ENCODE peak calls at places on chromosomes 4 and X, in seven cellular contexts. One of them, this sample, is unnamed.

GRCh38 chr4:15400911-15401671 is 26.7 kb upstream of the C1QTNF7 start:
- DNase-seq in fibroblast of mammary gland: peak; percentile 64
- DNase-seq in left lung: peak; percentile 84
- DNase-seq in IMR-90: peak; percentile 65
- DNase-seq in fibroblast of pulmonary artery: peak; percentile 90
- DNase-seq in K562: no peak
- DNase-seq in brain microvascular endothelial cell: peak; percentile 61
- DNase-seq in this sample: no peak

GRCh38 chr4:176988226-176988625 is 195.5 kb upstream of the VEGFC start:
- DNase-seq in fibroblast of pulmonary artery: peak; percentile 93
- DNase-seq in brain microvascular endothelial cell: peak; percentile 93
- DNase-seq in left lung: no peak
- DNase-seq in IMR-90: peak; percentile 99
- DNase-seq in K562: no peak
- DNase-seq in fibroblast of mammary gland: peak; percentile 98
- DNase-seq in this sample: no peak

GRCh38 chrX:71629467-71629866 is 11.2 kb upstream of the CXCR3 start:
- DNase-seq in fibroblast of mammary gland: no peak
- DNase-seq in fibroblast of pulmonary artery: no peak
- DNase-seq in K562: no peak
- DNase-seq in IMR-90: no peak
- DNase-seq in left lung: no peak
- DNase-seq in brain microvascular endothelial cell: no peak
- DNase-seq in this sample: no peak

GRCh38 chr4:150021483-150021882 is 56.8 kb upstream of the DCLK2 start:
- DNase-seq in fibroblast of pulmonary artery: no peak
- DNase-seq in K562: no peak
- DNase-seq in left lung: no peak
- DNase-seq in brain microvascular endothelial cell: no peak
- DNase-seq in IMR-90: no peak
- DNase-seq in fibroblast of mammary gland: no peak
- DNase-seq in this sample: no peak

GRCh38 chr4:53923921-53924320 is 140.5 kb downstream of the CHIC2 start:
- DNase-seq in K562: no peak
- DNase-seq in left lung: no peak
- DNase-seq in brain microvascular endothelial cell: no peak
- DNase-seq in fibroblast of pulmonary artery: no peak
- DNase-seq in IMR-90: no peak
- DNase-seq in fibroblast of mammary gland: no peak
- DNase-seq in this sample: no peak

GRCh38 chr4:56434599-56435000 is 815 bp downstream of the PPAT start:
- DNase-seq in fibroblast of pulmonary artery: peak; percentile 70
- DNase-seq in IMR-90: peak; percentile 58
- DNase-seq in left lung: no peak
- DNase-seq in fibroblast of mammary gland: peak; percentile 58
- DNase-seq in brain microvascular endothelial cell: peak; percentile 66
- DNase-seq in K562: no peak
- DNase-seq in this sample: no peak

GRCh38 chr4:74608151-74608949 is 163.4 kb downstream of the AREG start:
- DNase-seq in brain microvascular endothelial cell: no peak
- DNase-seq in K562: no peak
- DNase-seq in left lung: no peak
- DNase-seq in IMR-90: peak; percentile 61
- DNase-seq in fibroblast of pulmonary artery: peak; percentile 69
- DNase-seq in fibroblast of mammary gland: peak; percentile 82
- DNase-seq in this sample: no peak

GRCh38 chr4:48085821-48086602 is 48.0 kb downstream of the TXK start:
- DNase-seq in fibroblast of mammary gland: no peak
- DNase-seq in fibroblast of pulmonary artery: no peak
- DNase-seq in K562: no peak
- DNase-seq in IMR-90: no peak
- DNase-seq in brain microvascular endothelial cell: no peak
- DNase-seq in left lung: no peak
- DNase-seq in this sample: no peak

GRCh38 chr4:83013931-83014330 is 3.3 kb upstream of the LIN54 start:
- DNase-seq in fibroblast of mammary gland: no peak
- DNase-seq in left lung: no peak
- DNase-seq in brain microvascular endothelial cell: no peak
- DNase-seq in IMR-90: no peak
- DNase-seq in fibroblast of pulmonary artery: no peak
- DNase-seq in K562: no peak
- DNase-seq in this sample: no peak

GRCh38 chr4:183659919-183660318 is 826 bp downstream of the TRAPPC11 start:
- DNase-seq in brain microvascular endothelial cell: no peak
- DNase-seq in fibroblast of mammary gland: no peak
- DNase-seq in K562: no peak
- DNase-seq in left lung: no peak
- DNase-seq in IMR-90: peak; percentile 7
- DNase-seq in fibroblast of pulmonary artery: no peak
- DNase-seq in this sample: no peak

GRCh38 chr4:132526652-132527051 is 622.4 kb upstream of the PCDH10 start:
- DNase-seq in K562: no peak
- DNase-seq in left lung: no peak
- DNase-seq in fibroblast of pulmonary artery: no peak
- DNase-seq in brain microvascular endothelial cell: no peak
- DNase-seq in fibroblast of mammary gland: no peak
- DNase-seq in IMR-90: no peak
- DNase-seq in this sample: no peak

GRCh38 chr4:73869130-73870055 is at the start of gene CXCL1:
- DNase-seq in fibroblast of pulmonary artery: peak; percentile 73
- DNase-seq in left lung: peak; percentile 89
- DNase-seq in IMR-90: no peak
- DNase-seq in brain microvascular endothelial cell: no peak
- DNase-seq in K562: peak; percentile 48
- DNase-seq in fibroblast of mammary gland: no peak
- DNase-seq in this sample: peak; percentile 89

GRCh38 chr4:2469192-2469984 is 482 bp downstream of the RNF4 start:
- DNase-seq in IMR-90: peak; percentile 25
- DNase-seq in left lung: peak; percentile 89
- DNase-seq in brain microvascular endothelial cell: no peak
- DNase-seq in fibroblast of mammary gland: peak; percentile 27
- DNase-seq in fibroblast of pulmonary artery: no peak
- DNase-seq in K562: peak; percentile 81
- DNase-seq in this sample: no peak

DNA sequence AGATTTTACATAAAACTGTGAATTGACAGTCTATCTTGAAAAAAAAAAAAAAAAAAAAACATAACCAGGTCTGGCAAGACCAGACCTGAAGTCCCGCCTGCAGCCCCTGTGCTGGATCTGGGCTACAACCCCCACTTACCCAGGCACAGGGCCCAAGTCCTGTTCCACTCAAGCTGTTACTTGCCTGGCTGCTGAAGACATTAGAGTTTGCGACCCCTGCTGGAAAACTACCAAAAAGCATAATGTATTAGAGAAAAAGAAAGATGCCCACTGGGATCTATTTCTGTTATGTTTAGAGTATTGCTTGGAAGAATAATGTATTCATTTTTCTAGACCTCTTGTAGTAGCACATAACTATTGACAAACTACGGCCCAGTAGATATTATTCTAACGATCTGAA is 4.7 kb downstream of the HS3ST1 start:
- DNase-seq in left lung: no peak
- DNase-seq in fibroblast of pulmonary artery: peak; percentile 76
- DNase-seq in fibroblast of mammary gland: no peak
- DNase-seq in IMR-90: peak; percentile 4
- DNase-seq in K562: peak; percentile 16
- DNase-seq in brain microvascular endothelial cell: peak; percentile 36
- DNase-seq in this sample: no peak
- TF ChIP-seq CTCF in left lung: peak; percentile 15
- TF ChIP-seq CTCF in fibroblast of pulmonary artery: peak; percentile 53
- TF ChIP-seq CTCF in fibroblast of mammary gland: peak; percentile 18
- TF ChIP-seq CTCF in IMR-90: no peak
- TF ChIP-seq CTCF in K562: peak; percentile 21
- TF ChIP-seq CTCF in brain microvascular endothelial cell: peak; percentile 67
- TF ChIP-seq CTCF in this sample: peak; percentile 55

GRCh38 chr4:68076194-68076593 is 53.5 kb downstream of the TMPRSS11F start:
- DNase-seq in K562: no peak
- DNase-seq in brain microvascular endothelial cell: no peak
- DNase-seq in IMR-90: no peak
- DNase-seq in fibroblast of mammary gland: no peak
- DNase-seq in fibroblast of pulmonary artery: no peak
- DNase-seq in left lung: no peak
- DNase-seq in this sample: no peak
- TF ChIP-seq CTCF in K562: no peak
- TF ChIP-seq CTCF in brain microvascular endothelial cell: no peak
- TF ChIP-seq CTCF in IMR-90: no peak
- TF ChIP-seq CTCF in fibroblast of mammary gland: no peak
- TF ChIP-seq CTCF in fibroblast of pulmonary artery: no peak
- TF ChIP-seq CTCF in left lung: no peak
- TF ChIP-seq CTCF in this sample: no peak

GRCh38 chrX:7192871-7193270 is 44.9 kb upstream of the PUDP start:
- DNase-seq in fibroblast of mammary gland: no peak
- DNase-seq in brain microvascular endothelial cell: no peak
- DNase-seq in K562: no peak
- DNase-seq in IMR-90: no peak
- DNase-seq in left lung: no peak
- DNase-seq in fibroblast of pulmonary artery: no peak
- DNase-seq in this sample: no peak

GRCh38 chrX:7194606-7195005 is 46.7 kb upstream of the PUDP start:
- DNase-seq in brain microvascular endothelial cell: no peak
- DNase-seq in left lung: no peak
- DNase-seq in fibroblast of pulmonary artery: no peak
- DNase-seq in IMR-90: no peak
- DNase-seq in K562: no peak
- DNase-seq in fibroblast of mammary gland: no peak
- DNase-seq in this sample: no peak

GRCh38 chrX:7190157-7190556 is 42.2 kb upstream of the PUDP start:
- DNase-seq in brain microvascular endothelial cell: no peak
- DNase-seq in left lung: no peak
- DNase-seq in K562: no peak
- DNase-seq in fibroblast of mammary gland: no peak
- DNase-seq in fibroblast of pulmonary artery: no peak
- DNase-seq in IMR-90: no peak
- DNase-seq in this sample: no peak

DNA sequence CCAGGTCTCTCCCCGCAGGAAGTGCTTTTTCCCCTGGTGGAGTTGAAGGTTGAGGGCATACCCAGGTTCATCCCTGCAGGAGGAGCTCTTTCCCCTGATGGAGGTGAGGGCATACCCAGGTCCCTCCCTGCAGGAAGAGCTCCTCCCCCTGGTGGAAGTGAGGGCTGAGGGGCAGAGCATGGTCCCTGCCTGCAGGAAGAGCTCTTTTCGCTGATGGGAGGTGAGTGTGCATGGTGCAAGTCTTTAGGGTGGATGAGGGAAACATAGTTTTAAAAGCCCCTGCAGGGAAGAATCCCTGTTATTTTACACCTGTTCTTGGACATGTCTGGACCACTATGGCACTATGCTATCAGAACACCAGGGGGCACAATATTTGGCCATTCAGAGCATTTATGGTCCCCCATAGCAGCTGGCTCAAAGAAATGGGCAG is 43.7 kb upstream of the PUDP start:
- DNase-seq in left lung: no peak
- DNase-seq in fibroblast of pulmonary artery: no peak
- DNase-seq in fibroblast of mammary gland: peak; percentile 12
- DNase-seq in IMR-90: peak; percentile 5
- DNase-seq in K562: no peak
- DNase-seq in brain microvascular endothelial cell: no peak
- DNase-seq in this sample: no peak
- TF ChIP-seq CTCF in left lung: no peak
- TF ChIP-seq CTCF in fibroblast of pulmonary artery: no peak
- TF ChIP-seq CTCF in fibroblast of mammary gland: peak; percentile 31
- TF ChIP-seq CTCF in IMR-90: peak; percentile 29
- TF ChIP-seq CTCF in K562: peak; percentile 41
- TF ChIP-seq CTCF in brain microvascular endothelial cell: peak; percentile 28
- TF ChIP-seq CTCF in this sample: peak; percentile 20

GRCh38 chrX:4851534-4851933 is 1138.1 kb upstream of the PRKX start:
- DNase-seq in left lung: no peak
- DNase-seq in fibroblast of pulmonary artery: no peak
- DNase-seq in K562: no peak
- DNase-seq in IMR-90: no peak
- DNase-seq in fibroblast of mammary gland: no peak
- DNase-seq in brain microvascular endothelial cell: no peak
- DNase-seq in this sample: no peak
- TF ChIP-seq CTCF in left lung: no peak
- TF ChIP-seq CTCF in fibroblast of pulmonary artery: no peak
- TF ChIP-seq CTCF in K562: no peak
- TF ChIP-seq CTCF in IMR-90: no peak
- TF ChIP-seq CTCF in fibroblast of mammary gland: no peak
- TF ChIP-seq CTCF in brain microvascular endothelial cell: no peak
- TF ChIP-seq CTCF in this sample: no peak

GRCh38 chrX:119121341-119121740 is 6.3 kb downstream of the KIAA1210 start:
- DNase-seq in IMR-90: peak; percentile 31
- DNase-seq in K562: no peak
- DNase-seq in brain microvascular endothelial cell: peak; percentile 7
- DNase-seq in fibroblast of mammary gland: peak; percentile 52
- DNase-seq in left lung: no peak
- DNase-seq in fibroblast of pulmonary artery: peak; percentile 51
- DNase-seq in this sample: no peak

GRCh38 chrX:119118780-119119395 is 8.7 kb downstream of the KIAA1210 start:
- DNase-seq in IMR-90: peak; percentile 42
- DNase-seq in fibroblast of mammary gland: peak; percentile 60
- DNase-seq in left lung: no peak
- DNase-seq in K562: peak; percentile 62
- DNase-seq in fibroblast of pulmonary artery: peak; percentile 60
- DNase-seq in brain microvascular endothelial cell: peak; percentile 40
- DNase-seq in this sample: no peak
- TF ChIP-seq CTCF in IMR-90: peak; percentile 61
- TF ChIP-seq CTCF in fibroblast of mammary gland: peak; percentile 85
- TF ChIP-seq CTCF in left lung: peak; percentile 59
- TF ChIP-seq CTCF in K562: peak; percentile 73
- TF ChIP-seq CTCF in fibroblast of pulmonary artery: peak; percentile 85
- TF ChIP-seq CTCF in brain microvascular endothelial cell: peak; percentile 85
- TF ChIP-seq CTCF in this sample: peak; percentile 68

DNA sequence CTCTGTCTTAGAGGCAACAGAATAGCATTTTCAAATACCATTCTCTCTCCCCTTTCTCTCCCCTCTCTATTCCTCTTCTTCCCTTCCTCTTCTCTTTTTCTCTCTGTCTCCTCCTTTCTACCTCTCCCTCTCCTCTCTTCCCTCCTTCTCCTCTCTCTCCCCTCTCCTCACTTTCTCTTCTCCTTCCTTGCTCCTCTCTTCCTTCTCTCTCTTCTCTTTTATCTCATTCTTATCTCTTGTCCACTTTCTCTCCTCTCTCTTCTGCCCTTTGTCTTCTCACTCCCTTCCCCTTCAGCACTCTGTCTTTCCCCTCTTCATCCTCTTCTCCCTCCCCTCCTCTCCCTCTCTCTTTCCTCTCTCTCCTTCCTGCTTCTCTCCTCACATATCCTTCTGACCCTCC is 2265.8 kb upstream of the TENM3 start:
- DNase-seq in K562: no peak
- DNase-seq in left lung: no peak
- DNase-seq in fibroblast of pulmonary artery: no peak
- DNase-seq in IMR-90: no peak
- DNase-seq in fibroblast of mammary gland: no peak
- DNase-seq in brain microvascular endothelial cell: no peak
- DNase-seq in this sample: no peak
- TF ChIP-seq CTCF in K562: no peak
- TF ChIP-seq CTCF in left lung: no peak
- TF ChIP-seq CTCF in fibroblast of pulmonary artery: no peak
- TF ChIP-seq CTCF in IMR-90: no peak
- TF ChIP-seq CTCF in fibroblast of mammary gland: no peak
- TF ChIP-seq CTCF in brain microvascular endothelial cell: no peak
- TF ChIP-seq CTCF in this sample: no peak

DNA sequence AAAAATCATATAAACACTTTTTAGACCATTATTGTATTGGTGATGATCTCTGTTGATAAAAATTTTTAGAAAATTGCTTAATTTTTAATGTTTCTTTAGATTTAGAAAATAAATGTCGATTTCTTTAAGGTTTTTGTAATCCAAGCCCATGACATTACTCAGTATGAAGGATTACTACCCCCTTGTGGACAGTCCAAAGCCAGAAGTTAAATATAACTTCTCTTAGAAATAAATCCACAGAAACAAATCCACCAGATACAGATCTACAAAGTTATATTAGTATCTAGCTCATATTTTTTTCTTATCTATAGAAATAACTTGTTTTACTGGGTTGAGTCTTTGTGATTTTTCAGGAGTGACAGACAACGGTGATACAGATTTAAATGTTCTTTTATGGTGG is 18.9 kb downstream of the TIFA start:
- DNase-seq in fibroblast of pulmonary artery: peak; percentile 62
- DNase-seq in IMR-90: peak; percentile 52
- DNase-seq in brain microvascular endothelial cell: no peak
- DNase-seq in left lung: no peak
- DNase-seq in K562: peak; percentile 23
- DNase-seq in fibroblast of mammary gland: peak; percentile 57
- DNase-seq in this sample: no peak
- TF ChIP-seq CTCF in fibroblast of pulmonary artery: peak; percentile 55
- TF ChIP-seq CTCF in IMR-90: peak; percentile 55
- TF ChIP-seq CTCF in brain microvascular endothelial cell: peak; percentile 42
- TF ChIP-seq CTCF in left lung: no peak
- TF ChIP-seq CTCF in K562: peak; percentile 37
- TF ChIP-seq CTCF in fibroblast of mammary gland: peak; percentile 49
- TF ChIP-seq CTCF in this sample: peak; percentile 49